ENCODE peak calls at places on chromosomes 2 and 18, in eight cellular contexts. X is NCI-H2171 treated with DMSO at 0.1 percent for 48 hours, Q is activated T-cell treated with anti-CD3 and anti-CD28 coated beads for 1 hour, A is H1, W is astrocyte of the spinal cord, T is tibial artery, O is cortex of kidney, E is endothelial cell. L is an unnamed sample.

GRCh38 chr2:30629866-30630265 is 177.4 kb downstream of the CAPN13 start:
- DNase-seq in X (no peak), Q (no peak), A (no peak), W (peak; percentile 43), T (no peak), O (no peak), E (no peak), L (no peak)

GRCh38 chr2:70087703-70088507 is 628 bp downstream of the PCBP1 start:
- DNase-seq in X (no peak), Q (no peak), A (peak; percentile 60), W (peak; percentile 66), T (peak; percentile 75), O (no peak), E (peak; percentile 41), L (no peak)

GRCh38 chr2:81225756-81226155 is 921.2 kb upstream of the LRRTM1 start:
- DNase-seq in X (no peak), Q (no peak), A (no peak), W (no peak), T (no peak), O (no peak), E (no peak), L (no peak)

GRCh38 chr18:41864216-41864615 is 90.8 kb upstream of the PIK3C3 start:
- DNase-seq in X (no peak), Q (no peak), A (no peak), W (no peak), T (no peak), O (no peak), E (no peak), L (no peak)

GRCh38 chr2:219289537-219290361 is 10.6 kb downstream of the DNAJB2 start:
- DNase-seq in X (peak; percentile 69), Q (no peak), A (no peak), W (peak; percentile 90), T (peak; percentile 94), O (no peak), E (no peak), L (no peak)

GRCh38 chr2:54483426-54483825 is 27.3 kb downstream of the SPTBN1 start:
- DNase-seq in X (no peak), Q (no peak), A (no peak), W (peak; percentile 62), T (no peak), O (no peak), E (no peak), L (no peak)

GRCh38 chr2:203584784-203585183 is 49.7 kb upstream of the RAPH1 start:
- DNase-seq in X (no peak), Q (no peak), A (no peak), W (no peak), T (no peak), O (no peak), E (no peak), L (no peak)

GRCh38 chr2:69682525-69682924 is 39.0 kb upstream of the AAK1 start:
- DNase-seq in X (no peak), Q (no peak), A (no peak), W (no peak), T (no peak), O (no peak), E (no peak), L (no peak)

GRCh38 chr2:55088400-55088799 is 38.1 kb upstream of the RTN4 start:
- DNase-seq in X (no peak), Q (no peak), A (no peak), W (no peak), T (no peak), O (no peak), E (no peak), L (no peak)

GRCh38 chr2:117983040-117983439 is 30.8 kb downstream of the CCDC93 start:
- DNase-seq in X (no peak), Q (no peak), A (no peak), W (peak; percentile 54), T (no peak), O (no peak), E (no peak), L (no peak)

GRCh38 chr18:76504749-76505148 is 9.7 kb upstream of the ZNF516 start:
- DNase-seq in X (no peak), Q (no peak), A (no peak), W (no peak), T (no peak), O (no peak), E (no peak), L (no peak)

GRCh38 chr18:10164241-10165160 is 250.7 kb downstream of the VAPA start:
- DNase-seq in X (peak; percentile 92), Q (no peak), A (no peak), W (no peak), T (no peak), O (no peak), E (no peak), L (no peak)

GRCh38 chr18:45012286-45012685 is 331.6 kb downstream of the SETBP1 start:
- DNase-seq in X (no peak), Q (no peak), A (no peak), W (no peak), T (no peak), O (no peak), E (no peak), L (no peak)

GRCh38 chr2:233828546-233829192 is 25.7 kb downstream of the HJURP start:
- DNase-seq in X (no peak), Q (no peak), A (no peak), W (no peak), T (peak; percentile 37), O (no peak), E (no peak), L (no peak)

GRCh38 chr18:12686100-12686499 is 16.4 kb downstream of the CEP76 start:
- DNase-seq in X (peak; percentile 32), Q (no peak), A (no peak), W (peak; percentile 28), T (no peak), O (no peak), E (no peak), L (no peak)

GRCh38 chr2:237223208-237223861 is 137.6 kb downstream of the COPS8 start:
- DNase-seq in X (no peak), Q (no peak), A (no peak), W (peak; percentile 99), T (peak; percentile 94), O (no peak), E (no peak), L (no peak)

GRCh38 chr2:131322209-131322608 is 41.8 kb downstream of the RAB6D start:
- DNase-seq in X (no peak), Q (no peak), A (no peak), W (no peak), T (no peak), O (no peak), E (no peak), L (no peak)

GRCh38 chr2:85861180-85861579 is 27.6 kb downstream of the ST3GAL5 start:
- DNase-seq in X (no peak), Q (no peak), A (no peak), W (no peak), T (no peak), O (no peak), E (no peak), L (no peak)

GRCh38 chr2:128867327-128867726 is 548.7 kb upstream of the HS6ST1 start:
- DNase-seq in X (no peak), Q (no peak), A (no peak), W (no peak), T (no peak), O (no peak), E (no peak), L (no peak)

L was measured in memory B cell.